ENCODE peak calls at places on chromosomes 11 and 22, in five cellular contexts. One of them, this sample, is unnamed. For H3K36me3, the result is how much of the 10 kb centered on the place peaks cover.

GRCh38 chr11:67356867-67357561 is 3.7 kb upstream of the POLD4 start:
- DNase-seq in kidney: no peak
- DNase-seq in psoas muscle: peak
- DNase-seq in IMR-90: peak
- DNase-seq in suprapubic skin: no peak
- DNase-seq in this sample: peak

GRCh38 chr22:27107005-27107404 is 449.6 kb downstream of the MIAT start:
- DNase-seq in kidney: no peak
- DNase-seq in psoas muscle: no peak
- DNase-seq in IMR-90: no peak
- DNase-seq in suprapubic skin: no peak
- DNase-seq in this sample: no peak

GRCh38 chr11:10975287-10975721 is 117.5 kb upstream of the ZBED5 start:
- DNase-seq in kidney: no peak
- DNase-seq in psoas muscle: no peak
- DNase-seq in IMR-90: no peak
- DNase-seq in suprapubic skin: no peak
- DNase-seq in this sample: peak

GRCh38 chr11:83641511-83641910 is 355.3 kb upstream of the CCDC90B start:
- DNase-seq in kidney: no peak
- DNase-seq in psoas muscle: no peak
- DNase-seq in IMR-90: peak
- DNase-seq in suprapubic skin: no peak
- DNase-seq in this sample: no peak

GRCh38 chr11:84922212-84922805 is 704.8 kb downstream of the DLG2 start:
- DNase-seq in kidney: no peak
- DNase-seq in psoas muscle: no peak
- DNase-seq in IMR-90: no peak
- DNase-seq in suprapubic skin: no peak
- DNase-seq in this sample: no peak

GRCh38 chr22:45602824-45603301 is 68.8 kb upstream of the ATXN10 start:
- DNase-seq in kidney: peak
- DNase-seq in psoas muscle: no peak
- DNase-seq in IMR-90: no peak
- DNase-seq in suprapubic skin: no peak
- DNase-seq in this sample: peak

GRCh38 chr11:47791774-47792173 is 24.6 kb upstream of the FNBP4 start:
- DNase-seq in kidney: no peak
- DNase-seq in psoas muscle: no peak
- DNase-seq in IMR-90: peak
- DNase-seq in suprapubic skin: no peak
- DNase-seq in this sample: no peak

GRCh38 chr11:57476223-57476882 is 16.0 kb downstream of the RTN4RL2 start:
- DNase-seq in kidney: peak
- DNase-seq in psoas muscle: peak
- DNase-seq in IMR-90: no peak
- DNase-seq in suprapubic skin: no peak
- DNase-seq in this sample: no peak

GRCh38 chr11:17230867-17231851 is 23.4 kb upstream of the PIK3C2A start:
- DNase-seq in kidney: no peak
- DNase-seq in psoas muscle: no peak
- DNase-seq in IMR-90: no peak
- DNase-seq in suprapubic skin: no peak
- DNase-seq in this sample: no peak

GRCh38 chr22:22124374-22124773 is 120.2 kb upstream of the VPREB1 start:
- DNase-seq in kidney: no peak
- DNase-seq in psoas muscle: no peak
- DNase-seq in IMR-90: no peak
- DNase-seq in suprapubic skin: no peak
- DNase-seq in this sample: no peak

GRCh38 chr11:125457814-125458343 is 38.2 kb downstream of the FEZ1 start:
- DNase-seq in kidney: peak
- DNase-seq in psoas muscle: peak
- DNase-seq in IMR-90: peak
- DNase-seq in suprapubic skin: no peak
- DNase-seq in this sample: peak

GRCh38 chr11:113296447-113297205 is 17.8 kb upstream of the TTC12 start:
- DNase-seq in kidney: no peak
- DNase-seq in psoas muscle: no peak
- DNase-seq in IMR-90: no peak
- DNase-seq in suprapubic skin: no peak
- DNase-seq in this sample: no peak

GRCh38 chr22:30404307-30404706 is 7.5 kb downstream of the SEC14L2 start:
- DNase-seq in kidney: no peak
- DNase-seq in psoas muscle: no peak
- DNase-seq in IMR-90: no peak
- DNase-seq in suprapubic skin: no peak
- DNase-seq in this sample: no peak
- H3K36me3 ChIP-seq in kidney: under half
- H3K36me3 ChIP-seq in psoas muscle: under half
- H3K36me3 ChIP-seq in IMR-90: under half
- H3K36me3 ChIP-seq in suprapubic skin: under half
- H3K36me3 ChIP-seq in this sample: under half

GRCh38 chr11:18463439-18463838 is 7.8 kb downstream of the LDHAL6A start:
- DNase-seq in kidney: no peak
- DNase-seq in psoas muscle: no peak
- DNase-seq in IMR-90: no peak
- DNase-seq in suprapubic skin: no peak
- DNase-seq in this sample: no peak

GRCh38 chr11:18471995-18472394 is 16.3 kb downstream of the LDHAL6A start:
- DNase-seq in kidney: no peak
- DNase-seq in psoas muscle: no peak
- DNase-seq in IMR-90: no peak
- DNase-seq in suprapubic skin: no peak
- DNase-seq in this sample: no peak

GRCh38 chr11:18461909-18462308 is 6.3 kb downstream of the LDHAL6A start:
- DNase-seq in kidney: no peak
- DNase-seq in psoas muscle: no peak
- DNase-seq in IMR-90: no peak
- DNase-seq in suprapubic skin: no peak
- DNase-seq in this sample: no peak

GRCh38 chr11:18468962-18469361 is 13.3 kb downstream of the LDHAL6A start:
- DNase-seq in kidney: no peak
- DNase-seq in psoas muscle: no peak
- DNase-seq in IMR-90: no peak
- DNase-seq in suprapubic skin: no peak
- DNase-seq in this sample: no peak

GRCh38 chr11:18466402-18466801 is 10.7 kb downstream of the LDHAL6A start:
- DNase-seq in kidney: no peak
- DNase-seq in psoas muscle: no peak
- DNase-seq in IMR-90: no peak
- DNase-seq in suprapubic skin: no peak
- DNase-seq in this sample: no peak
- TF ChIP-seq CTCF in kidney: no peak
- TF ChIP-seq CTCF in psoas muscle: no peak
- TF ChIP-seq CTCF in IMR-90: no peak
- TF ChIP-seq CTCF in suprapubic skin: no peak
- TF ChIP-seq CTCF in this sample: no peak

GRCh38 chr11:96211433-96211832 is 131.6 kb downstream of the MAML2 start:
- DNase-seq in kidney: no peak
- DNase-seq in psoas muscle: no peak
- DNase-seq in IMR-90: no peak
- DNase-seq in suprapubic skin: no peak
- DNase-seq in this sample: no peak
- H3K27ac ChIP-seq in kidney: no peak
- H3K27ac ChIP-seq in psoas muscle: no peak
- H3K27ac ChIP-seq in IMR-90: peak
- H3K27ac ChIP-seq in suprapubic skin: peak
- H3K27ac ChIP-seq in this sample: no peak

DNA sequence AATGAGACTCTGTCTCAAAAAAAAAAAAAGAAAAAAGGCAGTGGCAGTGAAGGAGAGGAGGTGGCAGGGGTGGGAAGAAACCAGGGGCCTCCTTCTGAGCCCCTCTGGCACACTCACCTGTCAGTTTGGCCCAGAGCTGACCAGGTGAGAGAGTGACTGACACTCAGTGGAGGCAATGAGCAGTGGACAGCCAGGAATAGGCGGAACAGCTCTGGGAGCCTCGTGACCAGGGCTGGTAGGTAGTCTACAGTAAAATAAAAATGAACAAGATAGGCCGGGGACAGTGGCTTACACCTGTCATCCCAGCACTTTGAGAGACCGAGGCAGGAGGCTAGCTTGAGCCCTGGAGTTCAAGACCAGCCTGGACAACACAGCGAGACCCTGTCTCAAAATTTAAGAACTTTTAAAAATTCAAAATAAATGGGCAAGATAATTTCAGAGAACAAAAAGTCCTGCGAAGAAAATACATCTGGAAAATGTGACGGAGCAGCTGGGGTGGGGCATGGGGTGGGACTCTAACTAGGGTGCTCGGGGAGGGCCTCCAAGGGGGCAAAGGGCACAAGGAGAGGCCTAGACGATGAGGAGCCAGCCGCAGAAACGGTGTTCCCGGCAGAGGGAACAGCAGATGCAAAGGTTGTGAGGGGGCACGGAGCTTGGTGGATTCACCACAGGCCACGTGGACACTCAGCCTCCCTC is 3.8 kb upstream of the PDXP start:
- DNase-seq in kidney: no peak
- DNase-seq in psoas muscle: no peak
- DNase-seq in IMR-90: no peak
- DNase-seq in suprapubic skin: no peak
- DNase-seq in this sample: no peak
- H3K36me3 ChIP-seq in kidney: under half
- H3K36me3 ChIP-seq in psoas muscle: under half
- H3K36me3 ChIP-seq in IMR-90: under half
- H3K36me3 ChIP-seq in suprapubic skin: half or more
- H3K36me3 ChIP-seq in this sample: under half

GRCh38 chr11:75174781-75175370 is 24.0 kb downstream of the SLCO2B1 start:
- DNase-seq in kidney: peak
- DNase-seq in psoas muscle: no peak
- DNase-seq in IMR-90: peak
- DNase-seq in suprapubic skin: no peak
- DNase-seq in this sample: peak
- TF ChIP-seq CTCF in kidney: no peak
- TF ChIP-seq CTCF in psoas muscle: no peak
- TF ChIP-seq CTCF in IMR-90: no peak
- TF ChIP-seq CTCF in suprapubic skin: no peak
- TF ChIP-seq CTCF in this sample: no peak

DNA sequence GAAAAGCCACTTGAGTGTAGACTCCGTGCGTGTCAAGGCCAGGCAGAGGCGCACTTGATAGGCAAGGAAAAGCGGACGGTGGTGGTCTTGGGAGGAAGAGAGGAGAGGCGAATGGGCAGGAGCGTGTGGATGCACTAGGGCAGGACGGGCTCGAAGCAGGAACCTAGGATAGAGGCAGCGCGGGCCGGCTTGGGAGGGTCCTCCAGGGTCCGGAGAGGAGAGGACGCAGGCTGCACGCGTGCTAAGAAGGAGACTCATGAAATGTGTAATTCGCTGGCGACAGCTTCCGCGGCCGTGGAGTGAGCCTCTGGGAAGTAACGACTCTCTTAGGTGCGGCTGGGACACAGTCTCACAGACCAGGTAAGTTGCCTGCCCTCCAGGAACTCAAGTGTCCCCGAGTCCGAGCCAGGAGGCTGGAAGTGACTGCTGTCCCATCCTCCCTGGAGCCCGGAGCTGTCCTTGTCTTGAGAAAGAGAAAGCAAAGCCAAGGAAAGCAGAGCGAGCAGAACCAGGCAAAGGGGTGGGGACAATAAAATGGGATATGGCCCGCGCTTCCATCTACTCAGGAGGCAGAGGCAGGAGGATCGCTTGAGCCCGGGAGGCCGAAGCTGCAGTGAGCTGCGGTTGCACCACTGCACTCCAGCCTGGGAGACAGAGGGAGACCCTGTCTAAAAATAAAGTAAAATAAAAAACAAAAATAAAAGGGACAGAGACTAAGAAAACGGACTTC is 824 bp upstream of the IL17RA start:
- DNase-seq in kidney: peak
- DNase-seq in psoas muscle: peak
- DNase-seq in IMR-90: no peak
- DNase-seq in suprapubic skin: peak
- DNase-seq in this sample: no peak
- H3K27ac ChIP-seq in kidney: no peak
- H3K27ac ChIP-seq in psoas muscle: peak
- H3K27ac ChIP-seq in IMR-90: peak
- H3K27ac ChIP-seq in suprapubic skin: peak
- H3K27ac ChIP-seq in this sample: no peak

GRCh38 chr11:77669848-77670511 is 32.4 kb upstream of the CLNS1A start:
- DNase-seq in kidney: no peak
- DNase-seq in psoas muscle: no peak
- DNase-seq in IMR-90: peak
- DNase-seq in suprapubic skin: no peak
- DNase-seq in this sample: peak
- H3K36me3 ChIP-seq in kidney: under half
- H3K36me3 ChIP-seq in psoas muscle: under half
- H3K36me3 ChIP-seq in IMR-90: under half
- H3K36me3 ChIP-seq in suprapubic skin: half or more
- H3K36me3 ChIP-seq in this sample: under half

This sample was measured in astrocyte.